ENCODE peak calls at places on chromosomes 1 and 21, in nine cellular contexts. R is aorta, B is right lobe of liver, K is body of pancreas, J is osteoblast, A is PC-3, M is GM23248, Z is neuronal stem cell, N is sigmoid colon. V is an unnamed sample. For H3K27me3 and H3K4me1, the result is how much of the 10 kb centered on the place peaks cover.

GRCh38 chr1:100075773-100076172 is 57.0 kb downstream of the SASS6 start:
- DNase-seq in R (no peak), B (no peak), K (no peak), J (no peak), A (no peak), M (peak), Z (no peak), N (no peak), V (no peak)

GRCh38 chr21:33801424-33802405 is 113.9 kb downstream of the ATP5PO start:
- DNase-seq in R (no peak), B (peak), K (peak), J (peak), A (peak), M (peak), Z (no peak), N (no peak), V (no peak)

GRCh38 chr1:220775238-220775853 is 11.4 kb upstream of the MTARC1 start:
- DNase-seq in R (no peak), B (peak), K (peak), J (no peak), A (peak), M (peak), Z (no peak), N (no peak), V (no peak)

GRCh38 chr1:202157945-202158344 is 2.5 kb downstream of the PTPN7 start:
- DNase-seq in R (no peak), B (no peak), K (no peak), J (no peak), A (no peak), M (no peak), Z (no peak), N (no peak), V (no peak)

GRCh38 chr1:44314401-44314800 is 40.7 kb downstream of the ERI3 start:
- DNase-seq in R (no peak), B (no peak), K (no peak), J (no peak), A (no peak), M (no peak), Z (no peak), N (no peak), V (no peak)

GRCh38 chr1:33275200-33275599 is 18.9 kb downstream of the ZNF362 start:
- DNase-seq in R (peak), B (no peak), K (no peak), J (peak), A (no peak), M (no peak), Z (no peak), N (peak), V (no peak)

GRCh38 chr1:228940526-228940925 is 205.2 kb downstream of the RHOU start:
- DNase-seq in R (no peak), B (no peak), K (no peak), J (no peak), A (no peak), M (no peak), Z (no peak), N (no peak), V (no peak)

GRCh38 chr1:1678581-1679380 is 13.8 kb downstream of the SLC35E2B start:
- DNase-seq in R (peak), B (peak), K (no peak), J (no peak), A (peak), M (no peak), Z (no peak), N (peak), V (no peak)

GRCh38 chr1:42385283-42385682 is 4.7 kb downstream of the RIMKLA start:
- DNase-seq in R (no peak), B (no peak), K (no peak), J (peak), A (peak), M (peak), Z (no peak), N (no peak), V (no peak)

GRCh38 chr1:153399401-153400055 is 8.7 kb upstream of the S100A8 start:
- DNase-seq in R (no peak), B (no peak), K (no peak), J (no peak), A (no peak), M (no peak), Z (no peak), N (no peak), V (no peak)

GRCh38 chr1:75135829-75136142 is 1.6 kb downstream of the LHX8 start:
- DNase-seq in R (no peak), B (no peak), K (no peak), J (peak), A (no peak), M (no peak), Z (peak), N (no peak), V (no peak)

GRCh38 chr1:23177438-23178380 is 9.1 kb upstream of the LUZP1 start:
- DNase-seq in R (peak), B (peak), K (peak), J (peak), A (peak), M (peak), Z (peak), N (peak), V (peak)

GRCh38 chr1:27361553-27361952 is 5.2 kb downstream of the MAP3K6 start:
- DNase-seq in R (no peak), B (no peak), K (no peak), J (no peak), A (no peak), M (no peak), Z (no peak), N (no peak), V (no peak)

GRCh38 chr1:183407961-183408360 is 10.2 kb downstream of the NMNAT2 start:
- DNase-seq in R (no peak), B (no peak), K (no peak), J (no peak), A (no peak), M (no peak), Z (no peak), N (no peak), V (no peak)

DNA sequence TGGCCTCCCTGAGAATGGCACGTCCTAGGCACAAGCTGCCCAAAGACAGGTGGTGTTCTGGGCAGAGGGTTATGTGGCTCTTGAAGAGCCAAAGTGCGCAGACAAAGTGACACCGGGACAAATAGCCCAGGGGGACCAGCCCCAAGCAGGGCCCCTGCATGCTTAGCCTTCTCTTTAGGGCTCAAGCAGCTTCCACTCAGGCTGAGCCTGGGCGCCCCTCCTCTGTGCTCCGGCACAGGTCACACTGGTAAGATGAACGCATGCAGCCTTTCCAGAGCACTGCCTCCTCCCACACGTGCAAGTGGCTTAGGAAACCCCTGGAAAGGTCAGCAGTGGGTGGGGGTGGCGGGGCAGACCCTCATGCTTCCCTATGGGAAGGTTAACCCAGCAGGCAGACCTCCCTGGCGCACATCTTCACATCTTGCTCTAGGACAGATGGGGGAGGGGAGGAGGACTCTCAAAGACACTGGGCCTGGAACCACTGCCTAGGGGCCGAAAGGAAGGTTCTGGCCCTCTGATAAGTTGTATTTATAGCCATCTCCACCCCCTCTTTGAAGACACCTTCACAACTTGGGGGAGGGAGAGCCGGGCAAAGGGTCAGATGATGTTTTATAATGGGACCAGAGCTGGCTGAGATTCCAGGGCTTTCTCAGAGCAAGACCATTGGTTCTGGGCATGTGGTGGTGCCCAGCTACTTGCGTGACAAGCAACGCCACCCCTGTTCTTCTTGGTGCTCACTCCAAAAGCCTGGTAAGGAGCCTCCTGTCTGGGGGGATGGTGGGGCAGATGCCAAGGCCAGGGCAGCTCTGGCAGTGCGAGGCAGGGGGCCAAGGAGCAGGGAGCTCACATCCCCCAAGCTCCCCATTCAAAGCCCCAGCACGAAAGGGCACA is 5.5 kb downstream of the KLHL21 start:
- DNase-seq in R (no peak), B (no peak), K (no peak), J (peak), A (no peak), M (no peak), Z (no peak), N (no peak), V (no peak)
- H3K4me3 ChIP-seq in R (no peak), B (no peak), K (no peak), J (no peak), A (no peak), M (no peak), Z (no peak), N (peak), V (no peak)

GRCh38 chr1:160083968-160084770 is 2.8 kb downstream of the KCNJ9 start:
- DNase-seq in R (no peak), B (peak), K (peak), J (peak), A (peak), M (peak), Z (no peak), N (peak), V (peak)
- H3K27me3 ChIP-seq in R (under half), B (under half), K (under half), J (half or more), A (under half), M (under half), Z (under half), N (under half), V (under half)

GRCh38 chr1:107782192-107782845 is 182.7 kb downstream of the VAV3 start:
- DNase-seq in R (no peak), B (no peak), K (peak), J (peak), A (peak), M (peak), Z (peak), N (no peak), V (no peak)

GRCh38 chr1:107788189-107788588 is 176.8 kb downstream of the VAV3 start:
- DNase-seq in R (no peak), B (no peak), K (no peak), J (no peak), A (no peak), M (peak), Z (no peak), N (no peak), V (no peak)

GRCh38 chr1:107786214-107786842 is 178.7 kb downstream of the VAV3 start:
- DNase-seq in R (no peak), B (no peak), K (no peak), J (no peak), A (no peak), M (no peak), Z (no peak), N (no peak), V (no peak)

GRCh38 chr1:107787299-107787698 is 177.7 kb downstream of the VAV3 start:
- DNase-seq in R (no peak), B (no peak), K (no peak), J (peak), A (no peak), M (peak), Z (no peak), N (no peak), V (no peak)

DNA sequence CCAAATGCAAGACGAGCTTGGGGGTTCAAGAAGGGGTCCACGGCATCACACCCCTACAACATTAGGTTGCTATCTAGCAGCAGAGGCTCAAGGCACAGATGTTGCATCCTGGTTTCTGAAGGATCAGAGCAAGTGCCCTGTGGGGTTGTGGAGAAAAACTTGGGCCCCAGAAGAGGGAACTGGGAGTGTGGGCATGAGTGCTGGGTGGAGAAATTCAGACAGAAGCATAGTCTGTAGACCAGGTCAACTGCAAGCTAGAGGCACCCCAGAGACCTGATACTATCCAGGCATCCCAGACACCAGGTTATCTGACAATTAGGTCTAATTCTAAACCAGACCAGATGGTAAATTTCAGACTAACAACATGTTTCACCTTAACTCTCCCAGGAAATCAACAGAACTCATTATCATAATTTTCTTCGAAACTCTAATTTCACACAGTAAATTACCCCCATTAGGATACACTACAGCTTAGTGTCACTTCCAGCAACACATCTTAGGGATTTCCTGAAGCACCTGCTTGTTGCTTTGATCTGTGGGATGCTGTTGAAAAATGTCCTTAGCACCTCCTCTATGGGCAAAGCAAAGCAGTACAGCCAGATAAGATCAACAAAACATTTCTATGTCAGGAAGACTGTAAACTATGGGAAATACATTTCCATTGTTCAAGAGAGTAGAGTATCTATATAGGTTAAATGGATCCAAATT is 179.3 kb downstream of the VAV3 start:
- DNase-seq in R (no peak), B (no peak), K (no peak), J (no peak), A (no peak), M (no peak), Z (no peak), N (no peak), V (peak)
- H3K4me1 ChIP-seq in R (under half), B (under half), K (under half), J (under half), A (under half), M (under half), Z (under half), N (under half), V (under half)

GRCh38 chr1:206803221-206803730 is 31.0 kb upstream of the IL10 start:
- DNase-seq in R (no peak), B (no peak), K (no peak), J (no peak), A (no peak), M (no peak), Z (no peak), N (no peak), V (peak)

GRCh38 chr1:206801467-206801866 is 29.2 kb upstream of the IL10 start:
- DNase-seq in R (no peak), B (no peak), K (no peak), J (no peak), A (no peak), M (no peak), Z (no peak), N (no peak), V (no peak)

GRCh38 chr1:206802401-206802800 is 30.1 kb upstream of the IL10 start:
- DNase-seq in R (no peak), B (no peak), K (no peak), J (no peak), A (no peak), M (peak), Z (no peak), N (no peak), V (no peak)

GRCh38 chr1:206805357-206805756 is 33.1 kb upstream of the IL10 start:
- DNase-seq in R (no peak), B (no peak), K (no peak), J (no peak), A (no peak), M (no peak), Z (no peak), N (no peak), V (no peak)

GRCh38 chr1:206804156-206804737 is 32.0 kb upstream of the IL10 start:
- DNase-seq in R (no peak), B (no peak), K (no peak), J (no peak), A (peak), M (peak), Z (no peak), N (no peak), V (no peak)
- H3K4me3 ChIP-seq in R (no peak), B (no peak), K (no peak), J (no peak), A (no peak), M (no peak), Z (no peak), N (no peak), V (no peak)

GRCh38 chr1:205542367-205542766 is 37.9 kb downstream of the CDK18 start:
- DNase-seq in R (no peak), B (no peak), K (peak), J (no peak), A (no peak), M (no peak), Z (no peak), N (no peak), V (no peak)
- H3K27me3 ChIP-seq in R (under half), B (under half), K (under half), J (under half), A (under half), M (under half), Z (under half), N (under half), V (under half)

DNA sequence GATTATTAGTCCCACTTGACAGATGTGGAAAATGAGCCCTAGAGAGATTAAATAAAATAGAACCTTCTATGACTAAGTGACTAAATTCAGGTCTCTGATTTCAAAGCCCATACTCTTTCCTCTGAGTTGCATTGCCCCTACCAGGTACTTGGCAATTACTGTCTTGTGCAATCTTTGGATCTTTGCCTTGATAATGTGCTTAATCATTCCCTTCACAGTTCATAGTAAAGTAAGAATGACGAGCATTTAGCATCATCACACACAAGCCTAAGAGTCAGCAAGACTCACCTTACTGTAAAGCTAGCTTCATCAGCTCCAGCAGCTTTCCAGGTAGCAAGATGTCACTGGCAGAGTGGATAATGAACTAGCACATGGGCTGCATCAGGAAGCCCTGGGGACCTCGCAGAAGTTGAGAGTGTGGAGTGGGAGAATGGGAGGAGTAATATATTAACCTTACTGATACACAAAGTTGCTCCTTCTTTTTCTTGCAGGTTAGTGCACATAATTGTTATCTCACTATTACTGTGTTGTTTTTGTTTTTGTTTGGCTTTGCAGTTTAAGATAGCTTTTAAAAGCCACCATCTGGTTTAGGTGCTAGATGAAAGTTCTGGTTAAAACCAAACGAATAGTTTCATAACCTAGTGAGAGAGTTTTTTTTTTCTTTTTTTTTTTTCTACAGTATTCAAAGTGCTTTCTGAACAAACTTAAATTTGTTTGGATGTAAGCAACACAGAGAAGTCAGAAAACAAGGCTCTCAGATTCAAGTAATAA is 71.8 kb downstream of the PBX1 start:
- DNase-seq in R (no peak), B (no peak), K (no peak), J (no peak), A (no peak), M (peak), Z (no peak), N (no peak), V (no peak)
- H3K4me1 ChIP-seq in R (under half), B (under half), K (half or more), J (under half), A (under half), M (under half), Z (under half), N (half or more), V (under half)

GRCh38 chr1:58546520-58547308 is at the start of gene OMA1:
- DNase-seq in R (peak), B (peak), K (peak), J (peak), A (peak), M (peak), Z (peak), N (peak), V (peak)
- H3K4me3 ChIP-seq in R (peak), B (peak), K (peak), J (peak), A (peak), M (peak), Z (peak), N (peak), V (peak)